ENCODE peak calls at places on chromosomes 16 and 17, in six cellular contexts. O is fibroblast of pulmonary artery, Y is right cardiac atrium, J is tibial nerve, N is AG04450, M is GM23248. I is an unnamed sample.

GRCh38 chr17:72699566-72699965 is 392.9 kb downstream of the SLC39A11 start:
- DNase-seq in O (peak; percentile 67), Y (peak; percentile 73), J (no peak), N (no peak), M (peak; percentile 87), I (no peak)

GRCh38 chr17:47776330-47777197 is 43.5 kb downstream of the TBX21 start:
- DNase-seq in O (peak; percentile 67), Y (no peak), J (no peak), N (no peak), M (peak; percentile 66), I (no peak)

GRCh38 chr17:69433093-69433492 is 18.6 kb downstream of the MAP2K6 start:
- DNase-seq in O (no peak), Y (no peak), J (no peak), N (no peak), M (no peak), I (no peak)

GRCh38 chr16:11481987-11482386 is 104.7 kb downstream of the LITAF start:
- DNase-seq in O (no peak), Y (peak; percentile 3), J (no peak), N (peak; percentile 61), M (peak; percentile 42), I (no peak)

GRCh38 chr17:35433075-35433894 is 985 bp upstream of the SLFN12 start:
- DNase-seq in O (peak; percentile 99), Y (peak; percentile 85), J (peak; percentile 65), N (peak; percentile 98), M (peak; percentile 98), I (peak; percentile 99)

GRCh38 chr17:74245145-74245817 is 28.8 kb upstream of the DNAI2 start:
- DNase-seq in O (no peak), Y (peak; percentile 61), J (no peak), N (no peak), M (no peak), I (no peak)

GRCh38 chr16:74226361-74226979 is 70.1 kb upstream of the PSMD7 start:
- DNase-seq in O (peak; percentile 40), Y (no peak), J (no peak), N (no peak), M (peak; percentile 35), I (no peak)

GRCh38 chr17:1752425-1752941 is 9.4 kb upstream of the SERPINF1 start:
- DNase-seq in O (no peak), Y (peak; percentile 71), J (no peak), N (no peak), M (peak; percentile 47), I (no peak)

GRCh38 chr17:44083250-44083849 is 12.8 kb downstream of the G6PC3 start:
- DNase-seq in O (no peak), Y (no peak), J (no peak), N (no peak), M (no peak), I (no peak)

GRCh38 chr16:3791701-3792100 is 74.4 kb upstream of the TRAP1 start:
- DNase-seq in O (no peak), Y (no peak), J (no peak), N (no peak), M (no peak), I (no peak)

GRCh38 chr16:76118344-76118743 is 158.9 kb upstream of the CNTNAP4 start:
- DNase-seq in O (no peak), Y (no peak), J (no peak), N (no peak), M (no peak), I (no peak)

GRCh38 chr16:19005561-19006445 is 22.1 kb downstream of the TMC7 start:
- DNase-seq in O (peak; percentile 20), Y (peak; percentile 46), J (peak; percentile 10), N (no peak), M (peak; percentile 54), I (no peak)

GRCh38 chr17:45410144-45411091 is 22.3 kb downstream of the ARHGAP27 start:
- DNase-seq in O (no peak), Y (peak; percentile 77), J (peak; percentile 56), N (no peak), M (no peak), I (no peak)

GRCh38 chr17:78238823-78239488 is 7.5 kb downstream of the TMEM235 start:
- DNase-seq in O (no peak), Y (peak; percentile 29), J (no peak), N (no peak), M (no peak), I (no peak)

GRCh38 chr17:74840989-74841666 is 18.6 kb downstream of the GRIN2C start:
- DNase-seq in O (peak; percentile 49), Y (peak; percentile 93), J (peak; percentile 67), N (no peak), M (peak; percentile 70), I (no peak)

GRCh38 chr16:28951410-28951943 is 740 bp downstream of the NFATC2IP start:
- DNase-seq in O (no peak), Y (peak; percentile 30), J (no peak), N (no peak), M (peak; percentile 53), I (no peak)

GRCh38 chr16:21952040-21952792 is 945 bp upstream of the UQCRC2 start:
- DNase-seq in O (peak; percentile 67), Y (peak; percentile 89), J (peak; percentile 62), N (no peak), M (peak; percentile 89), I (no peak)

GRCh38 chr16:85379041-85380001 is 233.8 kb upstream of the GSE1 start:
- DNase-seq in O (no peak), Y (no peak), J (no peak), N (no peak), M (no peak), I (no peak)

GRCh38 chr17:49995055-49995738 is at the start of gene DLX3:
- DNase-seq in O (peak; percentile 72), Y (peak; percentile 90), J (peak; percentile 20), N (no peak), M (peak; percentile 91), I (peak; percentile 12)

GRCh38 chr16:50591800-50592771 is 43.9 kb downstream of the NKD1 start:
- DNase-seq in O (no peak), Y (peak; percentile 95), J (no peak), N (no peak), M (no peak), I (no peak)

GRCh38 chr16:76278976-76279375 is 1.8 kb downstream of the CNTNAP4 start:
- DNase-seq in O (peak; percentile 80), Y (no peak), J (no peak), N (no peak), M (no peak), I (no peak)

GRCh38 chr16:49884033-49884707 is 28.3 kb upstream of the ZNF423 start:
- DNase-seq in O (no peak), Y (no peak), J (no peak), N (no peak), M (peak; percentile 14), I (no peak)

GRCh38 chr17:39236981-39237441 is 11.3 kb upstream of the STAC2 start:
- DNase-seq in O (no peak), Y (no peak), J (no peak), N (no peak), M (no peak), I (no peak)

GRCh38 chr16:77599793-77600415 is 122.4 kb upstream of the NUDT7 start:
- DNase-seq in O (peak; percentile 64), Y (no peak), J (peak; percentile 46), N (no peak), M (peak; percentile 62), I (no peak)

GRCh38 chr17:80349437-80350160 is 65.4 kb upstream of the ENDOV start:
- DNase-seq in O (no peak), Y (no peak), J (no peak), N (no peak), M (peak; percentile 20), I (no peak)

GRCh38 chr17:81612172-81612571 is 24.7 kb downstream of the NPLOC4 start:
- DNase-seq in O (no peak), Y (peak; percentile 70), J (no peak), N (no peak), M (no peak), I (no peak)
- H3K4me3 ChIP-seq in O (no peak overlapping the region), Y (no peak overlapping the region), J (no peak overlapping the region), N (no peak overlapping the region), M (no peak overlapping the region), I (no peak overlapping the region)

GRCh38 chr17:57927048-57927723 is 28.0 kb downstream of the CUEDC1 start:
- DNase-seq in O (peak; percentile 65), Y (peak; percentile 81), J (no peak), N (no peak), M (peak; percentile 74), I (no peak)
- H3K4me3 ChIP-seq in O (no peak overlapping the region), Y (no peak overlapping the region), J (no peak overlapping the region), N (no peak overlapping the region), M (no peak overlapping the region), I (no peak overlapping the region)

DNA sequence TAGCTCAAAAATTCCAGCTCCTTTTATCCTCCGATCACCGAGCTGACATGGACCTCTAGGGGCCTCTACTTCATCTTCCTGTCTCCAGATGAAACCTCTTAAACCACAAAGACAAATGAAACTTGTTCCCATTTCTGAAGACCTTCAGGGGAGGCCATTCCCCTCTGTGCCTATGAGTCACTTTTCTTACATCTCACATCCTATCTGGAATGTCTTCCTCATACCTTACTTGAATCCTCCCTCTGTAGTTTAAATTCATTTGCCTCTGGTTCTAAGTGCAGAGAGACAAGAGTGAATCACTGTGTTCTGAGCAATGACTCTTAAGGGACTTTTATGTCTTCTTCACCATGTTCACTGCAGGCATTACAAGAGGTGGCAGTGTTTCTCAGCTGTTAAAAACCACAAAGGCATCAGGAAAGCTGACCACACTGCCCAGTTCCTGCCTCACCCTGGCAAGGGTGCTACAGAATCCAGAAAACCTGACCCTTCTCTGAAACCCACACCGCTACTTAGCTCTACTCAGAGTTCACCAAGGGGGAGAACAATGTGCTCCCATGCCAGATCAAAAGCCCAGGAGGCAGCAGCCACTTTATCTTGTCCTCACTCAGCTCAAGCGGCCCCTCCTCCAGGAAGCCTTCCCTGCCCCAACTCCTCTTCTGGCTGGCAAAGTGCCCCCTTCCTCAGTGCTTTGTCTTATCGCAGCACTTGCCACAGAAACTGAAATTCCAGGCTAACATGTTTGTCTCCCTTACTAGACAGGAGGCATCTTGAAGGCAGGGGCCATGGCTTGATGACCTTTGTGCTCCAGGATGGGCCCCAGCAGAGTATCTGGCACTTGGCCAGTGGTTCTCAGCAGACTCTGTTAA is 6.4 kb downstream of the CUEDC1 start:
- DNase-seq in O (peak; percentile 84), Y (peak; percentile 74), J (no peak), N (peak; percentile 60), M (peak; percentile 96), I (peak; percentile 98)
- H3K4me3 ChIP-seq in O (no peak overlapping the region), Y (no peak overlapping the region), J (no peak overlapping the region), N (peak overlapping the region; percentile 37), M (peak overlapping the region; percentile 49), I (peak overlapping the region; percentile 16)

GRCh38 chr17:2852729-2853110 is 56.5 kb downstream of the RAP1GAP2 start:
- DNase-seq in O (no peak), Y (peak; percentile 65), J (no peak), N (no peak), M (no peak), I (no peak)

GRCh38 chr17:2852211-2852610 is 56.0 kb downstream of the RAP1GAP2 start:
- DNase-seq in O (no peak), Y (no peak), J (no peak), N (no peak), M (no peak), I (no peak)

GRCh38 chr17:2850991-2851390 is 54.8 kb downstream of the RAP1GAP2 start:
- DNase-seq in O (no peak), Y (no peak), J (no peak), N (no peak), M (peak; percentile 37), I (no peak)

GRCh38 chr17:2853111-2853721 is 57.0 kb downstream of the RAP1GAP2 start:
- DNase-seq in O (peak; percentile 39), Y (peak; percentile 76), J (no peak), N (no peak), M (peak; percentile 76), I (no peak)

DNA sequence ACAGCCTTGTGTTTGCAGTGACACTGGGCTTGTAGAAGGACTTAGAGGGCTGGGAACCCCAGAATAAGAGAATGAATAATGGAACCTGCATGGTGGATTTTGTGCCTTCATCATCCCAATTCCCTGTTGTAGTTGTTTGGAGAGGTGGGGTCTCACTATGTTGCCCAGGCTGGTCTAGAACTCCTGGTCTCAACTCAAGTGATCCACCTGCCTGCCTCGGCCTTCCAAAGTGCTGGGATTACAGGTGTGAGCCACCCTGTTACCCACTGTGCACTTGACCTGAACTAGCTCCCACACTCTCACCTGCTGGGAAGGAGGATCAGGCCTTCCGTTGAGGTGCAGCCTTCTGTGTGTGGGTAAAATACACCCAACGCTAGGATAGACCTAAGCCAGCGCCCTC is 55.4 kb downstream of the RAP1GAP2 start:
- DNase-seq in O (no peak), Y (no peak), J (no peak), N (no peak), M (no peak), I (no peak)
- H3K4me3 ChIP-seq in O (no peak overlapping the region), Y (no peak overlapping the region), J (no peak overlapping the region), N (no peak overlapping the region), M (no peak overlapping the region), I (no peak overlapping the region)

I was measured in AG04449.